ENCODE peak calls at places on chromosomes 2 and 18, in four cellular contexts. E is adrenal gland, M is gastrocnemius medialis, P is heart left ventricle. Q is an unnamed sample.

GRCh38 chr18:12313530-12314245 is 5.6 kb downstream of the TUBB6 start:
- DNase-seq in M (no peak), P (no peak), E (no peak), Q (no peak)

GRCh38 chr2:102313950-102314349 is 2.6 kb downstream of the IL1RL1 start:
- DNase-seq in E (no peak), M (no peak), P (no peak), Q (no peak)

GRCh38 chr2:128379021-128380005 is 60.6 kb upstream of the HS6ST1 start:
- DNase-seq in P (peak), M (peak), E (no peak), Q (peak)

GRCh38 chr18:22268641-22269128 is 99.3 kb downstream of the GATA6 start:
- DNase-seq in M (no peak), E (no peak), P (no peak), Q (no peak)

GRCh38 chr2:229974271-229974670 is 52.0 kb downstream of the FBXO36 start:
- DNase-seq in M (no peak), E (peak), P (peak), Q (peak)

GRCh38 chr2:18752667-18753422 is 163.5 kb upstream of the NT5C1B start:
- DNase-seq in M (no peak), P (no peak), E (no peak), Q (no peak)

GRCh38 chr2:163348843-163349395 is 386.9 kb downstream of the FIGN start:
- DNase-seq in M (no peak), P (no peak), E (peak), Q (no peak)

GRCh38 chr2:134375935-134376334 is 122.1 kb downstream of the MGAT5 start:
- DNase-seq in M (no peak), P (peak), E (peak), Q (no peak)

GRCh38 chr2:209970711-209971110 is 31.7 kb upstream of the RPE start:
- DNase-seq in M (no peak), P (no peak), E (no peak), Q (no peak)

GRCh38 chr2:81747481-81748070 is 1443.0 kb upstream of the LRRTM1 start:
- DNase-seq in M (no peak), P (no peak), E (no peak), Q (no peak)

GRCh38 chr2:158845869-158846268 is 50.8 kb downstream of the DAPL1 start:
- DNase-seq in M (no peak), P (no peak), E (no peak), Q (no peak)

GRCh38 chr2:33366473-33366872 is 110.0 kb upstream of the RASGRP3 start:
- DNase-seq in E (no peak), M (peak), P (peak), Q (no peak)

GRCh38 chr18:23501626-23502025 is 1.7 kb upstream of the RMC1 start:
- DNase-seq in E (no peak), M (no peak), P (no peak), Q (no peak)

GRCh38 chr2:241315183-241315878 is at the start of gene HDLBP:
- DNase-seq in M (peak), P (peak), E (peak), Q (peak)

GRCh38 chr18:63159590-63159989 is 160.0 kb downstream of the BCL2 start:
- DNase-seq in E (no peak), P (no peak), M (no peak), Q (no peak)

GRCh38 chr2:54258171-54258570 is 2.1 kb upstream of the TSPYL6 start:
- DNase-seq in M (no peak), E (no peak), P (no peak), Q (no peak)

GRCh38 chr2:141498561-141498960 is 632.3 kb downstream of the LRP1B start:
- DNase-seq in M (no peak), P (no peak), E (no peak), Q (no peak)

GRCh38 chr2:217794133-217794986 is 208.4 kb downstream of the TNS1 start:
- DNase-seq in M (no peak), E (no peak), P (no peak), Q (no peak)

GRCh38 chr2:155733091-155733870 is 599.2 kb downstream of the NR4A2 start:
- DNase-seq in P (no peak), E (no peak), M (no peak), Q (no peak)

GRCh38 chr18:35122586-35123224 is 81.5 kb downstream of the MAPRE2 start:
- DNase-seq in P (peak), M (peak), E (peak), Q (no peak)

GRCh38 chr18:79246309-79247108 is 149.2 kb upstream of the NFATC1 start:
- DNase-seq in E (peak), M (peak), P (peak), Q (peak)

GRCh38 chr18:21000667-21001066 is 110.9 kb downstream of the ROCK1 start:
- DNase-seq in E (no peak), P (no peak), M (no peak), Q (no peak)

GRCh38 chr2:102615620-102616436 is 3.5 kb upstream of the SLC9A2 start:
- DNase-seq in E (peak), M (peak), P (peak), Q (peak)

DNA sequence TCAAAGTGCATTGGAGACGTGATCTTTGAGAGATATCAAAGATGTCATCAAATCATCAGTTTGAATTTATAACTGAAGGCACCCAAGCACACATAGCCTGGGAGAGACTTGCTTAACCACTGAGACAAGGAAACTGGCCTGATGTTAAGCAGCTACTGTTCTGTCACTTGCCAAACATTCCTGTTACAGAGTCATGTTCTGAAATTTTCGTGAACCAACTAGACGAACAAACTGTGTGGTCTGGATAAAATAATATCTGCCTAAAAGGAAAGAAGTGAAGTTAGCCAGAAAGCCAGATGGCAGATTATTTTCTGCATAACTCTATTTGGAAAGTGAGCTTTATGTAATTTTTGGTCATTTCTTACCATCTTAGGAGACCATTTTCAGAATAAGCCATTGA is 51.4 kb downstream of the SPATS2L start:
- DNase-seq in M (no peak), E (no peak), P (no peak), Q (no peak)
- H3K27ac ChIP-seq in M (no peak), E (no peak), P (no peak), Q (peak)

GRCh38 chr2:130963058-130963848 is 126.5 kb downstream of the ARHGEF4 start:
- DNase-seq in E (no peak), P (no peak), M (no peak), Q (no peak)

GRCh38 chr2:130966149-130967019 is 126.9 kb downstream of the FAM168B start:
- DNase-seq in M (no peak), P (no peak), E (no peak), Q (no peak)

GRCh38 chr2:130964931-130965330 is 128.2 kb downstream of the ARHGEF4 start:
- DNase-seq in P (no peak), M (no peak), E (no peak), Q (no peak)

GRCh38 chr2:130967020-130967495 is 126.2 kb downstream of the FAM168B start:
- DNase-seq in P (no peak), E (no peak), M (no peak), Q (no peak)

DNA sequence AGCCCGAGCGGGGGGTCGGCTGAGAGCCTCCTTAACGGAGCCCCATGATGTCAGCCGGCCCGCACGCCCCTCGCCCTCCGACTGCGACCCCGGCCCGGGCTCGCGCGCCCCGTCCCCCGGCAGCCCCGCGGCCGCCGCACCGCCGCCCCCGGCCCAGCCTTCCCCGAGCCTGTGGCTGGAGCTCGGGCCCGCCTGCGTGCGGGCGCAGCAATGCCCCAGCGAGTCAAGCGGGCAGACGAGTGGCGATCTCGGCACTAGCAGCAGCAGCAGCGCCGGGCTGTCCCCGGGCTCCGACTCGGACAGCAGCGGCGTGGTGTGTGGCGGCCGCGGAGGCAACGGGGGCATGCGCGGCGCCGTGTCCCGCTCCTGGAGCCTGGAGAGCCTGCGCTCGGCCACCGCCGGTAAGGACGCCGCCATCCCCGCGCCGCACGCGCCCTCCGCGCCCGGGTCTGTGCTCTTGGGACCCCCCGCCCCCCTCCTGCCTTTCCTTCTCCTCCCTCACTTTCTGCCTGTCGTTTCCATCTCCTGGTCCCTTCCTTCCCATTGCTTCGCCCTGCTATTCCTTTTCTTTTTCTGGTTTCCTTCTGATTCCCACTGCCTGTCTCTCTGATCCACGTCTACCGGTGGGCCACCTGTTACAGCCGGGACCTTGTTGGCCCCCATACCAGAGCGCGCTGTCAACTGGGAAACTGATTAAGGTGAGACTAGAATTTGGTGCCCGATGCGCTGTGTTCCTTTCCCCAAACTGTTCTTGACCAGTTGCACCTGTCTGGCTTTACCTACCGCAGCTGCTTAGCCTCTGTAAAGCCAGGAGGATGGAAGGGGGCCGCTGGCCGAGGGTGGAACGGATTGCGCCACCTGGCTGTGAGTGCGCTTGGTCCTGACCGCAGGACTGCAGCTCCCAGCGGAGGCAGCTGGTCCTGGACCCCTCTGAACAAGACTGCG is 127.4 kb downstream of the ARHGEF4 start:
- DNase-seq in E (no peak), M (no peak), P (no peak), Q (peak)
- TF ChIP-seq CTCF in E (no peak), M (no peak), P (peak), Q (no peak)

DNA sequence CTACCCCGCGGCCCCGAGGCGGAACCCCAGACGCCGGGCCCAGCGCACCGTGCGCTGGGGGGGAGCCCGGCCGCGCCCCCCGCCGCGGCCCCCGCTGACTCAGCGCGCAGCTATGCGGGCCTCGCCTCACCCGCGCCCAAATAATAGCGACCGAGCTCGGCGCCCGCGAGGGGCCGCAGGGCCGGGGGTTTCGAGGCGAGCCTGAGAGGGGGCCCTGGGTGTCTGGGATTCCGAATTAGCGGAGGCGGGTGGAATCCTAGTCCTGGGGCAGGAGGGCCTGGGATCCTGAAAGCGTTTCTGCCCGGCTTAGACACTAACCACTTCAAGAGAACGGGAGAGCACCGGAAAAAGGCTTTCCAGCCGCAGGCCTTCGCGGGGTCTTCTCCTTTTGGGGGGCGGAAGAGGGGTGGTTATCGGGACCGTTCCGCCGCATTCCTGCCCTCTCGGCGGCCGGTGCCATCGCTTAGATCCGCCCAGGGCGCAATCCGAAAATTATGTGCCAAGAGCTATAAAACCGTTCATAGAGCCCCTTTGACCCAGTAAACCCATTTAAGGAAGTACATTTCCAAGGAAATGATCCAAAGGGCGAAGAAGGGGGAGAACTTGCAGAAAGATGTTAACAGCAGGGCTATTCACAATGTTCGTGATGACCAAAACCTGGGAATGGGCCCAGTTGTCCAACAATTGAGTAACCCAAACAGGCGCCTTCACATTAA is 678 bp upstream of the ROCK2 start:
- DNase-seq in M (peak), P (peak), E (peak), Q (peak)
- TF ChIP-seq POLR2A in M (no peak), P (no peak), E (no peak), Q (no peak)

GRCh38 chr2:237171396-237171795 is 85.7 kb downstream of the COPS8 start:
- DNase-seq in P (no peak), M (peak), E (peak), Q (peak)
- H3K27ac ChIP-seq in P (peak), M (peak), E (no peak), Q (peak)

GRCh38 chr2:74954500-74954874 is 4.0 kb upstream of the POLE4 start:
- DNase-seq in P (no peak), M (no peak), E (peak), Q (no peak)

GRCh38 chr2:74957886-74958276 is 562 bp upstream of the POLE4 start:
- DNase-seq in M (no peak), P (no peak), E (no peak), Q (no peak)

GRCh38 chr2:74953796-74954499 is 4.5 kb upstream of the POLE4 start:
- DNase-seq in P (no peak), E (no peak), M (no peak), Q (no peak)

GRCh38 chr2:74959106-74959751 is 786 bp downstream of the POLE4 start:
- DNase-seq in M (no peak), E (no peak), P (no peak), Q (no peak)

GRCh38 chr2:74958277-74959105 is at the start of gene POLE4:
- DNase-seq in M (peak), P (peak), E (peak), Q (peak)
- TF ChIP-seq CTCF in M (no peak), P (peak), E (no peak), Q (no peak)

GRCh38 chr2:30454571-30454970 is 7.5 kb downstream of the LCLAT1 start:
- DNase-seq in E (no peak), P (no peak), M (no peak), Q (no peak)
- TF ChIP-seq POLR2A in E (no peak), P (no peak), M (no peak), Q (no peak)

GRCh38 chr2:88126772-88127637 is 857 bp downstream of the FABP1 start:
- DNase-seq in M (no peak), E (no peak), P (no peak), Q (no peak)
- H3K27ac ChIP-seq in M (no peak), E (no peak), P (no peak), Q (no peak)

GRCh38 chr2:97726311-97727064 is 13.1 kb downstream of the ZAP70 start:
- DNase-seq in E (no peak), P (peak), M (no peak), Q (no peak)

GRCh38 chr2:97724501-97724900 is 11.1 kb downstream of the ZAP70 start:
- DNase-seq in E (no peak), P (no peak), M (no peak), Q (no peak)

GRCh38 chr2:97724946-97725688 is 11.7 kb downstream of the ZAP70 start:
- DNase-seq in E (no peak), M (no peak), P (no peak), Q (no peak)

GRCh38 chr2:97728091-97728596 is 14.8 kb downstream of the ZAP70 start:
- DNase-seq in P (no peak), E (no peak), M (no peak), Q (no peak)

GRCh38 chr2:97727296-97727695 is 13.9 kb downstream of the ZAP70 start:
- DNase-seq in M (no peak), P (no peak), E (no peak), Q (no peak)
- TF ChIP-seq CTCF in M (no peak), P (no peak), E (no peak), Q (no peak)

GRCh38 chr2:237411683-237412349 is 2.1 kb downstream of the COL6A3 start:
- DNase-seq in M (peak), E (no peak), P (no peak), Q (peak)

GRCh38 chr2:237410949-237411635 is 2.9 kb downstream of the COL6A3 start:
- DNase-seq in P (no peak), E (no peak), M (no peak), Q (no peak)

GRCh38 chr2:237413293-237414055 is 490 bp downstream of the COL6A3 start:
- DNase-seq in E (no peak), P (no peak), M (no peak), Q (no peak)

GRCh38 chr2:237412646-237413292 is 1.2 kb downstream of the COL6A3 start:
- DNase-seq in E (no peak), P (no peak), M (no peak), Q (no peak)

DNA sequence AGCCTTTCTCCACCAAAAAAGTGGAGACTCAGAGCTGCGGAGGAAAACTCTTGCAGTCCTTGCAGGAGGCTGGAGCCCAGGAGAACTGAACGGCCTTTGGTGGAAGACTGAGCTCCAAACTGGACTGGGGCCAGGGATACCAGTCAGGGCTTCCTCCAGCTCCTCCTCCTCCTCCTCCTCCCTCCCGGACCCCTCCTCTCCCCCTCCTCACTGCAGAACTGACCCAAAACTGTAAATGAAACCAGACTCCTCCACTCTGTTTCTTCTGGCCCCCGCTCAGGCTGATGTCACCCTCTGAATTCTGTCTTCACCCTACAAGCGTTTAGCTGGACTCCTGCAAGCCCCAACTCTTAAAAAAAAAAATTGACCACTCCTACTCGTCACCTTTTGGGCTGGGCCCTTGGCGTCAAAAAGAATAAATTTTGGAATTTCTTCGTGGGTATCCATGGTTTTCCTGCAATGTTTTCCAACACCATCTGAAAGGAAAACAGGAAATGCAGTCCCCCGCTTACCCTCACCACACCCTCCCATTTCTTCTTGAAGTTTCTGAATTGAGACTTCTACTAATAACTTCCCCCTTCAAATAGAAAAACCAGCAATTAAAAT is at the start of gene COL6A3:
- DNase-seq in P (peak), M (peak), E (peak), Q (peak)
- TF ChIP-seq POLR2A in P (no peak), M (peak), E (no peak), Q (no peak)